ENCODE peak calls at places on chromosomes 12 and 14, in six cellular contexts. L is fibroblast of the aortic adventitia, C is IMR-90, O is lower leg skin, M is nephron progenitor cell, F is Calu3. V is an unnamed sample.

GRCh38 chr14:99035268-99035667 is 236.7 kb downstream of the BCL11B start:
- DNase-seq in L (peak), C (no peak), O (peak), M (no peak), F (peak), V (no peak)

GRCh38 chr12:104387190-104387589 is 69.6 kb upstream of the CHST11 start:
- DNase-seq in L (peak), C (peak), O (peak), M (no peak), F (no peak), V (no peak)

GRCh38 chr12:67649165-67650126 is 901 bp downstream of the DYRK2 start:
- DNase-seq in L (no peak), C (no peak), O (peak), M (peak), F (peak), V (peak)

GRCh38 chr12:11961686-11962085 is 109.1 kb upstream of the BCL2L14 start:
- DNase-seq in L (no peak), C (no peak), O (no peak), M (no peak), F (no peak), V (no peak)

GRCh38 chr14:75979641-75980422 is 2.0 kb downstream of the TGFB3 start:
- DNase-seq in L (peak), C (no peak), O (peak), M (no peak), F (no peak), V (no peak)

GRCh38 chr12:15644700-15645099 is 144.5 kb downstream of the EPS8 start:
- DNase-seq in L (peak), C (peak), O (no peak), M (no peak), F (no peak), V (no peak)

GRCh38 chr14:95102678-95103039 is 54.7 kb downstream of the DICER1 start:
- DNase-seq in L (no peak), C (no peak), O (no peak), M (no peak), F (no peak), V (no peak)

GRCh38 chr14:58697927-58698641 is 60.3 kb downstream of the DACT1 start:
- DNase-seq in L (no peak), C (no peak), O (no peak), M (no peak), F (no peak), V (no peak)

GRCh38 chr12:57461326-57461903 is 1.8 kb downstream of the GLI1 start:
- DNase-seq in L (peak), C (peak), O (peak), M (peak), F (peak), V (peak)

GRCh38 chr14:93464271-93464670 is 33.5 kb downstream of the UNC79 start:
- DNase-seq in L (no peak), C (no peak), O (no peak), M (no peak), F (no peak), V (no peak)

GRCh38 chr12:30823140-30823669 is 68.5 kb upstream of the CAPRIN2 start:
- DNase-seq in L (peak), C (no peak), O (peak), M (peak), F (no peak), V (peak)

GRCh38 chr12:3750616-3751015 is 2.3 kb downstream of the CRACR2A start:
- DNase-seq in L (no peak), C (no peak), O (no peak), M (no peak), F (no peak), V (no peak)

GRCh38 chr12:112166051-112167015 is 41.0 kb downstream of the TRAFD1 start:
- DNase-seq in L (no peak), C (no peak), O (no peak), M (no peak), F (no peak), V (no peak)

GRCh38 chr12:22709292-22709691 is 84.3 kb downstream of the ETNK1 start:
- DNase-seq in L (peak), C (no peak), O (no peak), M (no peak), F (no peak), V (no peak)

GRCh38 chr12:646303-647038 is 16.8 kb downstream of the NINJ2 start:
- DNase-seq in L (peak), C (no peak), O (no peak), M (no peak), F (no peak), V (no peak)

GRCh38 chr12:41274643-41275042 is 86.5 kb downstream of the PDZRN4 start:
- DNase-seq in L (no peak), C (no peak), O (no peak), M (no peak), F (no peak), V (no peak)

GRCh38 chr14:95329941-95330340 is 10.2 kb upstream of the CLMN start:
- DNase-seq in L (no peak), C (no peak), O (no peak), M (no peak), F (no peak), V (no peak)

GRCh38 chr14:80202888-80203562 is 8.3 kb downstream of the DIO2 start:
- DNase-seq in L (no peak), C (no peak), O (no peak), M (peak), F (peak), V (peak)

GRCh38 chr12:6335451-6336078 is 6.3 kb downstream of the TNFRSF1A start:
- DNase-seq in L (peak), C (peak), O (peak), M (no peak), F (peak), V (peak)

GRCh38 chr12:49809369-49810158 is 18.6 kb downstream of the NCKAP5L start:
- DNase-seq in L (peak), C (no peak), O (peak), M (no peak), F (no peak), V (peak)

GRCh38 chr12:77995436-77996167 is 164.9 kb downstream of the NAV3 start:
- DNase-seq in L (peak), C (peak), O (no peak), M (no peak), F (no peak), V (no peak)

GRCh38 chr12:29148065-29148957 is 767 bp upstream of the FAR2 start:
- DNase-seq in L (peak), C (no peak), O (peak), M (peak), F (peak), V (no peak)

GRCh38 chr14:102215522-102216250 is 76.0 kb downstream of the WDR20 start:
- DNase-seq in L (no peak), C (peak), O (no peak), M (no peak), F (no peak), V (no peak)

GRCh38 chr14:101740981-101741380 is 20.5 kb upstream of the PPP2R5C start:
- DNase-seq in L (no peak), C (no peak), O (peak), M (no peak), F (no peak), V (no peak)

GRCh38 chr14:104903990-104904389 is 20.7 kb upstream of the PLD4 start:
- DNase-seq in L (no peak), C (no peak), O (peak), M (no peak), F (no peak), V (no peak)

GRCh38 chr14:36658091-36659009 is 3.3 kb upstream of the PAX9 start:
- DNase-seq in L (no peak), C (no peak), O (no peak), M (peak), F (no peak), V (no peak)

GRCh38 chr12:117685115-117685926 is 283.5 kb downstream of the KSR2 start:
- DNase-seq in L (no peak), C (no peak), O (peak), M (peak), F (peak), V (peak)

GRCh38 chr14:90924618-90925345 is 108.6 kb upstream of the TTC7B start:
- DNase-seq in L (peak), C (peak), O (no peak), M (no peak), F (peak), V (no peak)

GRCh38 chr12:48764521-48764920 is 24.4 kb downstream of the ADCY6 start:
- DNase-seq in L (no peak), C (no peak), O (no peak), M (no peak), F (peak), V (no peak)

GRCh38 chr12:644293-644639 is 19.0 kb downstream of the NINJ2 start:
- DNase-seq in L (no peak), C (no peak), O (no peak), M (no peak), F (no peak), V (no peak)

GRCh38 chr12:76199808-76200207 is 115.3 kb upstream of the NAP1L1 start:
- DNase-seq in L (peak), C (peak), O (no peak), M (no peak), F (no peak), V (no peak)

GRCh38 chr12:102963796-102964195 is 6.3 kb downstream of the ASCL1 start:
- DNase-seq in L (no peak), C (no peak), O (no peak), M (no peak), F (no peak), V (no peak)

GRCh38 chr12:91355150-91356006 is 172.8 kb upstream of the DCN start:
- DNase-seq in L (peak), C (peak), O (peak), M (peak), F (peak), V (peak)

GRCh38 chr14:34583525-34583924 is 44.0 kb upstream of the EAPP start:
- DNase-seq in L (no peak), C (no peak), O (no peak), M (no peak), F (no peak), V (no peak)
- TF ChIP-seq CTCF in L (no peak), C (no peak), O (no peak), M (no peak), F (no peak), V (no peak)

DNA sequence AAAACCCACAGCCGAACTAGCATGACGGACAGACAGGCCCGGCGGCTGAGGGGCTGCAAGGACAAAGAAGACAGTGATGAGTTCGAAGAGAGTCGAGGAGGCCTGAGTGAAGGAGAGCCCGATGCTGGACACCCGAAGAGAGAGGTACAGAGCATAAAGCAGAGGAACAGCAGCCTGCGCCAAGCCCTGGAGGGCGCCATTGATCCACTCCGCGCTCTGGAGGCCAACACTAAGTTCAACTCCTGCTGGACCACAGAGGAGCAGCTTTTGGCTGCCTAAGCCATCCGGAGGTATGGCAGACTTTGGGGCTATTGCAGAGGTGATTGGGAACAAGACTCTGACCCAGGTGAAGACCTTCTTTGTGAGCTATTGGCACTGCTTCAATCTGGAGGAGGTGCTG is 7.8 kb upstream of the PLXNC1 start:
- DNase-seq in L (no peak), C (peak), O (no peak), M (peak), F (no peak), V (peak)
- TF ChIP-seq CTCF in L (no peak), C (peak), O (no peak), M (peak), F (no peak), V (no peak)

GRCh38 chr12:52307836-52308806 is 13.1 kb downstream of the KRT83 start:
- DNase-seq in L (peak), C (peak), O (peak), M (peak), F (peak), V (peak)
- TF ChIP-seq CTCF in L (peak), C (peak), O (no peak), M (peak), F (no peak), V (peak)

DNA sequence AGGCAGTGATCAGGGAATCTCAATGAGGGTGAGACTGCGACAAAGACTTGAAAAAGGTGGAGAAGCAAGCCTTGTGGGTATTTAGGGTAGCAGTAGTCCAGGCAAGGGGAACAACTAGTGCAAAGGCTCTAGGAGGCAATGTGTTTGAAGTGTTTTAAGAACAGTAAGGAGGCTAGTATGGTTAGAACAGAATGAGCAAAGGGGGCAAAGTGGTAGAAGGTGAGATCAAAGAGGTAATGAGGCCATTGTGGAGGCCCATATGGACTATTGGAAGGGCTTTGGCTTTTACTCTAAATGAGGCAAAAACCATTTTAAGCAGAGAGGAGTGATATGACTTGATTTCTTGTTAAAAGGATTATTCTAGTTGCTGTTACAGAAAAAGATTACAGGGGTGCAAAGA is 16.8 kb downstream of the HIF1A start:
- DNase-seq in L (no peak), C (no peak), O (no peak), M (no peak), F (no peak), V (no peak)
- TF ChIP-seq CTCF in L (no peak), C (no peak), O (no peak), M (no peak), F (no peak), V (no peak)